ENCODE peak calls at places on chromosomes 6 and 20, in five cellular contexts. W is cardiac muscle cell, M is H1, V is upper lobe of left lung, F is right atrium auricular region. I is an unnamed sample.

GRCh38 chr20:50068041-50068651 is 44.8 kb downstream of the UBE2V1 start:
- DNase-seq in W (no peak), M (no peak), F (no peak), V (peak; percentile 34), I (no peak)

GRCh38 chr6:114941078-114941477 is 598.3 kb upstream of the HS3ST5 start:
- DNase-seq in F (no peak), V (no peak), W (no peak), M (no peak), I (no peak)

GRCh38 chr6:138517635-138518034 is 18.3 kb upstream of the NHSL1 start:
- DNase-seq in V (no peak), M (peak; percentile 70), W (peak; percentile 58), F (no peak), I (peak; percentile 69)

GRCh38 chr6:116513224-116513875 is 1.9 kb downstream of the CALHM5 start:
- DNase-seq in W (no peak), V (no peak), F (no peak), M (no peak), I (no peak)

GRCh38 chr20:20427202-20427864 is 59.4 kb downstream of the INSM1 start:
- DNase-seq in W (no peak), F (no peak), M (no peak), V (peak; percentile 20), I (no peak)

GRCh38 chr6:149247385-149247763 is 70.1 kb upstream of the TAB2 start:
- DNase-seq in M (no peak), F (no peak), W (no peak), V (no peak), I (no peak)

GRCh38 chr20:54173653-54174451 is at the start of gene CYP24A1:
- DNase-seq in V (peak; percentile 87), M (peak; percentile 78), W (peak; percentile 4), F (no peak), I (no peak)

GRCh38 chr6:88650029-88650619 is 313.3 kb downstream of the RNGTT start:
- DNase-seq in V (no peak), W (peak; percentile 70), M (no peak), F (no peak), I (peak; percentile 60)

GRCh38 chr6:138555294-138555988 is 56.1 kb upstream of the NHSL1 start:
- DNase-seq in F (no peak), M (no peak), W (no peak), V (no peak), I (no peak)

GRCh38 chr6:5125152-5126006 is 40.2 kb downstream of the PPP1R3G start:
- DNase-seq in W (peak; percentile 65), F (no peak), M (no peak), V (no peak), I (peak; percentile 48)

GRCh38 chr6:152775441-152775840 is 24.8 kb downstream of the VIP start:
- DNase-seq in F (no peak), M (no peak), W (no peak), V (no peak), I (no peak)

GRCh38 chr20:50320910-50321796 is 130.5 kb downstream of the CEBPB start:
- DNase-seq in V (peak; percentile 93), W (peak; percentile 94), F (peak; percentile 89), M (peak; percentile 90), I (peak; percentile 94)

DNA sequence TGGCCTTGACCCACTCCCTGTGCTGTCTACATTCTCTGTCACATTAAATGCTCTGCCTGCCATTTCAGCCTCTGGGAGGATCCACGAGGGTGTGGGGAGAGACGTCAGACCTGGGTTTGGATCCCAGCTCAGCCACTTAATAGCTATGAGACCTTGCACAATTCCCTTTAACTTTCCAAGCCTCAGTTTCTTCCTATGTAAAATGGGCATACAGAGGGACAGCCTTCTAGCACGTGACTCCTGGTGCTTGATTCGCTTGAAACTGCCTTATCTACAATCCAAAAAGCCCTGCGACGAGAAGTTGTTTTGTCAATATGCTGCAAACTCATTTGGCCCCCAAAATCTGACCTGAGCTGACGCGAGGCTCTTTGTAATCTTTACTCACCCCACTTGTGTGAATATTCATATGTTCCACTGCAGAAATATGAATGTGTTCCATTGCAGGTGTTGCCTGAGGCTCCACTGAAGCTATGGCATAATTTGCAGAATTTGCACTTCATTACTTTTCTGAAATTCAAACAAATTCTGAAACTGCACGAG is 40.1 kb downstream of the TOX2 start:
- DNase-seq in W (no peak), M (no peak), F (no peak), V (no peak), I (no peak)
- H3K4me3 ChIP-seq in W (no peak overlapping the region), M (no peak overlapping the region), F (no peak overlapping the region), V (no peak overlapping the region), I (no peak overlapping the region)

GRCh38 chr6:156899532-156899931 is 122.4 kb downstream of the ARID1B start:
- DNase-seq in F (no peak), V (no peak), M (no peak), W (no peak), I (no peak)
- TF ChIP-seq CTCF in F (no peak), V (no peak), M (no peak), W (no peak), I (no peak)

DNA sequence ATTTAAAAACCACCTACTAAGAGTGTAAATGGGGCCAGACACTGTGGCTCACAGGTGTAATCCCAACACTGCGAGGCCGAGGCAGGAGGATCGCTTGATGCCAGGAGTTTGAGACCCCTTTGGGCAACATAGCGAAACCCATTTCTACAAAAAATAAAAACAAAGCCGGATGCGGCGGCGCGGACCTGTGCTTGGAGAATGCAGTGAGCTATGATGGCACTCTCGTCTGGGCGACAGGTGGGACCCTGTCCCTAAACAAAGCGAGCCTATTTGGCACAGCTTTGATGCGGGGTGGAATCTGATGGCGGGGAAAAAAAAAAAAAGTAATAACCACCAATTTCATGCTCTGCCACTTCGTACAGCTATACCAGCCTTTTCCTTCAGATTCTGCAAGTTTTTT is 1.1 kb downstream of the TCP1 start:
- DNase-seq in V (peak; percentile 37), F (no peak), W (no peak), M (no peak), I (no peak)
- H3K4me3 ChIP-seq in V (peak overlapping the region; percentile 98), F (peak overlapping the region; percentile 92), W (peak overlapping the region; percentile 99), M (peak overlapping the region; percentile 94), I (peak overlapping the region; percentile 99)

GRCh38 chr20:53104889-53105288 is 132.7 kb downstream of the TSHZ2 start:
- DNase-seq in F (no peak), W (peak; percentile 8), M (no peak), V (no peak), I (peak; percentile 5)
- TF ChIP-seq CTCF in F (no peak), W (no peak), M (no peak), V (no peak), I (no peak)

GRCh38 chr6:132868057-132868456 is 53.7 kb downstream of the RPS12 start:
- DNase-seq in F (no peak), W (no peak), M (no peak), V (no peak), I (no peak)

GRCh38 chr6:132863895-132864294 is 49.5 kb downstream of the RPS12 start:
- DNase-seq in V (no peak), W (no peak), M (no peak), F (no peak), I (no peak)

GRCh38 chr6:132860254-132860653 is 45.9 kb downstream of the RPS12 start:
- DNase-seq in W (no peak), V (no peak), M (no peak), F (no peak), I (no peak)

GRCh38 chr6:132867055-132867454 is 52.7 kb downstream of the RPS12 start:
- DNase-seq in M (no peak), V (no peak), W (peak; percentile 46), F (no peak), I (peak; percentile 2)

GRCh38 chr6:132865364-132865763 is 51.0 kb downstream of the RPS12 start:
- DNase-seq in V (no peak), F (no peak), W (no peak), M (no peak), I (no peak)
- H3K4me3 ChIP-seq in V (no peak overlapping the region), F (no peak overlapping the region), W (no peak overlapping the region), M (no peak overlapping the region), I (no peak overlapping the region)

GRCh38 chr6:34248727-34249468 is at the start of gene SMIM29:
- DNase-seq in F (peak; percentile 98), W (peak; percentile 97), M (peak; percentile 100), V (peak; percentile 100), I (peak; percentile 95)

GRCh38 chr6:34247481-34248197 is 1.2 kb downstream of the SMIM29 start:
- DNase-seq in F (no peak), V (no peak), W (no peak), M (peak; percentile 68), I (no peak)

GRCh38 chr6:34246249-34246562 is 2.6 kb downstream of the SMIM29 start:
- DNase-seq in W (no peak), V (no peak), F (no peak), M (no peak), I (no peak)

GRCh38 chr6:34248198-34248726 is 544 bp downstream of the SMIM29 start:
- DNase-seq in V (peak; percentile 82), M (peak; percentile 76), F (peak; percentile 79), W (no peak), I (no peak)

DNA sequence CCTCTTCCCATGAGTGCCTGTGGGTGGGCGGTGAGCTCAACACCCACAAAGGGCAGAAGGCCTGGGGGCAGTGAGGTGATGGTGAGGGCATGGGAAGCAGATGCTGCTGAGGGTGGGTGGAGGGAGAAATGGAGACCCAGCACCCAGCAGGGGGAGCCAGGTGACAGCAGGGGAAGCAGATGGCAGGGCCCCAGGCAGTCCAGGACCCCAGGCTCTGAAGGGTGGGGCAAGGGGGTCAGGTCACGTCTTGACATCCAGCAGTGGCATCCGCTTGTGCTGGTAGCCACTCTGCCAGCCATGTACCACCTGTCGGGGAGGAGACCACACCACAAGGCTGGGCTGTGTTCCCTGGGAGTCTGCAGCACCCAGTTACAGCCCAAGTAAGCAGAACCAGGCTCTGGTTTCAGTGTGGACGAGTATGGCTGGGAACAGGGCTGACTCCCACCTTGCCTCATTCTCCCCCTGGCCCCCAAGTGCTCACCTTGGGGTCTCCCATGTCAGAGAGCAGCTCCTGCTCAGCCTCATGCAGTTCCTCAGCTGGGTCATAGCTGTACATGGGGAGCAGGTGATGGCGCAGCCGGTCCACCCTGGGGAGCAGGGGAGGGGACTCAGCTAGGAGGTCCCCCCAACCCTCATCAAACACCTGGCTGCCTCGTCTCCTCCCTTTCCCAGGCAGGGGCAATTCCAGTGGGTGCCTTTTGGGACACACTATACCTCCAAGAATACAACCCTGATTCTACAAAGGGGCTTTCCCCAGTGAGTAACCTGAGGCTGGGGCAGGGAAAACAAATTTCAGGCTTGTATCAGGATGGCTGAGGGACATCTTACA is 2.0 kb downstream of the SMIM29 start:
- DNase-seq in M (peak; percentile 84), W (peak; percentile 34), F (no peak), V (no peak), I (peak; percentile 35)
- TF ChIP-seq CTCF in M (no peak), W (peak; percentile 49), F (peak; percentile 61), V (peak; percentile 21), I (peak; percentile 50)

DNA sequence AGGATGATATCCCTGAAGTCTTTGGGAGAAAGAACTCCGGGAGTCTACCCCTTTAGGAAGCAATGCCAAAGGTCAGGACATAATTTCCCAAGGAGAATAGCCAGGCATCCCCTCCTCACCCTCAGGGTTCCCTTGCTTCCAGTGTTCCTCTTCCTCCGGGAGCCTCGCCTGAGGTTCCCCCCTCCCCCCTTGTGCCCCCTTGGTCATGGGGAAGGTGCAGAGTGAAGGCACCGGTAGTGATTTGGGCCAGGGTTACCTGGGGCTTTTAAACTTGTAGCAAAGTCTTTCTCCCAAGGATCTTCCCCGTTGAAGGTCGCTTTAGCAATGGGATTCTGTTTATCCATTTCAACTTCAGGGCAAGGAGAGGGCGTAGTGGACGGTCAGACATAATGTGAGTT is 1.2 kb downstream of the ISM1 start:
- DNase-seq in W (no peak), F (no peak), V (no peak), M (peak; percentile 56), I (no peak)
- H3K4me3 ChIP-seq in W (no peak overlapping the region), F (no peak overlapping the region), V (no peak overlapping the region), M (peak overlapping the region; percentile 68), I (no peak overlapping the region)

I was measured in cardiac fibroblast.